ENCODE peak calls at places on chromosomes 5 and 9, in eight cellular contexts. One of them, this sample, is unnamed.

GRCh38 chr9:99660191-99660636 is 161.5 kb upstream of the NR4A3 start:
- DNase-seq in hippocampal formation: peak
- DNase-seq in stimulated activated CD8-positive, alpha-beta memory T cell treated with anti-CD3 and anti-CD28 coated beads, Interleukin-7, amount 100 ng/mL, for 24 hours: no peak
- DNase-seq in NCI-H1105: no peak
- DNase-seq in iris pigment epithelial cell: no peak
- DNase-seq in activated gamma-delta T cell: no peak
- DNase-seq in stimulated activated CD4-positive, alpha-beta T cell treated with anti-CD3 and anti-CD28 coated beads, Interleukin-12 subunit alpha, Interleukin-12 subunit beta, amount 100 ng/mL, for 24 hours: no peak
- DNase-seq in head of caudate nucleus: peak
- DNase-seq in this sample: no peak

GRCh38 chr9:130432796-130433167 is 12.0 kb upstream of the ASS1 start:
- DNase-seq in iris pigment epithelial cell: no peak
- DNase-seq in hippocampal formation: no peak
- DNase-seq in NCI-H1105: no peak
- DNase-seq in activated gamma-delta T cell: no peak
- DNase-seq in stimulated activated CD8-positive, alpha-beta memory T cell treated with anti-CD3 and anti-CD28 coated beads, Interleukin-7, amount 100 ng/mL, for 24 hours: no peak
- DNase-seq in stimulated activated CD4-positive, alpha-beta T cell treated with anti-CD3 and anti-CD28 coated beads, Interleukin-12 subunit alpha, Interleukin-12 subunit beta, amount 100 ng/mL, for 24 hours: no peak
- DNase-seq in head of caudate nucleus: no peak
- DNase-seq in this sample: no peak

GRCh38 chr9:106945727-106946690 is 83.0 kb downstream of the ZNF462 start:
- DNase-seq in hippocampal formation: no peak
- DNase-seq in stimulated activated CD4-positive, alpha-beta T cell treated with anti-CD3 and anti-CD28 coated beads, Interleukin-12 subunit alpha, Interleukin-12 subunit beta, amount 100 ng/mL, for 24 hours: no peak
- DNase-seq in activated gamma-delta T cell: no peak
- DNase-seq in NCI-H1105: no peak
- DNase-seq in stimulated activated CD8-positive, alpha-beta memory T cell treated with anti-CD3 and anti-CD28 coated beads, Interleukin-7, amount 100 ng/mL, for 24 hours: no peak
- DNase-seq in iris pigment epithelial cell: peak
- DNase-seq in head of caudate nucleus: no peak
- DNase-seq in this sample: peak

GRCh38 chr5:178869577-178869976 is 9.8 kb downstream of the ZNF354B start:
- DNase-seq in activated gamma-delta T cell: no peak
- DNase-seq in hippocampal formation: no peak
- DNase-seq in iris pigment epithelial cell: peak
- DNase-seq in NCI-H1105: no peak
- DNase-seq in stimulated activated CD8-positive, alpha-beta memory T cell treated with anti-CD3 and anti-CD28 coated beads, Interleukin-7, amount 100 ng/mL, for 24 hours: no peak
- DNase-seq in stimulated activated CD4-positive, alpha-beta T cell treated with anti-CD3 and anti-CD28 coated beads, Interleukin-12 subunit alpha, Interleukin-12 subunit beta, amount 100 ng/mL, for 24 hours: no peak
- DNase-seq in head of caudate nucleus: no peak
- DNase-seq in this sample: peak

GRCh38 chr5:148205044-148205813 is 2.4 kb downstream of the SPINK6 start:
- DNase-seq in iris pigment epithelial cell: no peak
- DNase-seq in NCI-H1105: no peak
- DNase-seq in stimulated activated CD8-positive, alpha-beta memory T cell treated with anti-CD3 and anti-CD28 coated beads, Interleukin-7, amount 100 ng/mL, for 24 hours: no peak
- DNase-seq in stimulated activated CD4-positive, alpha-beta T cell treated with anti-CD3 and anti-CD28 coated beads, Interleukin-12 subunit alpha, Interleukin-12 subunit beta, amount 100 ng/mL, for 24 hours: no peak
- DNase-seq in hippocampal formation: no peak
- DNase-seq in activated gamma-delta T cell: no peak
- DNase-seq in head of caudate nucleus: no peak
- DNase-seq in this sample: no peak

GRCh38 chr5:171858303-171858702 is 72.7 kb downstream of the SMIM23 start:
- DNase-seq in hippocampal formation: no peak
- DNase-seq in activated gamma-delta T cell: no peak
- DNase-seq in iris pigment epithelial cell: no peak
- DNase-seq in NCI-H1105: no peak
- DNase-seq in stimulated activated CD8-positive, alpha-beta memory T cell treated with anti-CD3 and anti-CD28 coated beads, Interleukin-7, amount 100 ng/mL, for 24 hours: no peak
- DNase-seq in head of caudate nucleus: no peak
- DNase-seq in stimulated activated CD4-positive, alpha-beta T cell treated with anti-CD3 and anti-CD28 coated beads, Interleukin-12 subunit alpha, Interleukin-12 subunit beta, amount 100 ng/mL, for 24 hours: no peak
- DNase-seq in this sample: no peak

GRCh38 chr9:83649080-83649479 is 26.1 kb downstream of the IDNK start:
- DNase-seq in activated gamma-delta T cell: peak
- DNase-seq in hippocampal formation: peak
- DNase-seq in head of caudate nucleus: peak
- DNase-seq in stimulated activated CD8-positive, alpha-beta memory T cell treated with anti-CD3 and anti-CD28 coated beads, Interleukin-7, amount 100 ng/mL, for 24 hours: peak
- DNase-seq in iris pigment epithelial cell: peak
- DNase-seq in NCI-H1105: peak
- DNase-seq in stimulated activated CD4-positive, alpha-beta T cell treated with anti-CD3 and anti-CD28 coated beads, Interleukin-12 subunit alpha, Interleukin-12 subunit beta, amount 100 ng/mL, for 24 hours: peak
- DNase-seq in this sample: peak

GRCh38 chr5:131684595-131684994 is 49.6 kb upstream of the RAPGEF6 start:
- DNase-seq in iris pigment epithelial cell: no peak
- DNase-seq in stimulated activated CD8-positive, alpha-beta memory T cell treated with anti-CD3 and anti-CD28 coated beads, Interleukin-7, amount 100 ng/mL, for 24 hours: no peak
- DNase-seq in hippocampal formation: no peak
- DNase-seq in stimulated activated CD4-positive, alpha-beta T cell treated with anti-CD3 and anti-CD28 coated beads, Interleukin-12 subunit alpha, Interleukin-12 subunit beta, amount 100 ng/mL, for 24 hours: no peak
- DNase-seq in head of caudate nucleus: no peak
- DNase-seq in NCI-H1105: no peak
- DNase-seq in activated gamma-delta T cell: no peak
- DNase-seq in this sample: no peak

GRCh38 chr9:38443181-38443580 is 18.9 kb upstream of the IGFBPL1 start:
- DNase-seq in head of caudate nucleus: no peak
- DNase-seq in NCI-H1105: no peak
- DNase-seq in iris pigment epithelial cell: peak
- DNase-seq in hippocampal formation: no peak
- DNase-seq in stimulated activated CD4-positive, alpha-beta T cell treated with anti-CD3 and anti-CD28 coated beads, Interleukin-12 subunit alpha, Interleukin-12 subunit beta, amount 100 ng/mL, for 24 hours: no peak
- DNase-seq in stimulated activated CD8-positive, alpha-beta memory T cell treated with anti-CD3 and anti-CD28 coated beads, Interleukin-7, amount 100 ng/mL, for 24 hours: no peak
- DNase-seq in activated gamma-delta T cell: no peak
- DNase-seq in this sample: peak

GRCh38 chr9:123044556-123044955 is 11.1 kb downstream of the GPR21 start:
- DNase-seq in stimulated activated CD8-positive, alpha-beta memory T cell treated with anti-CD3 and anti-CD28 coated beads, Interleukin-7, amount 100 ng/mL, for 24 hours: no peak
- DNase-seq in hippocampal formation: no peak
- DNase-seq in stimulated activated CD4-positive, alpha-beta T cell treated with anti-CD3 and anti-CD28 coated beads, Interleukin-12 subunit alpha, Interleukin-12 subunit beta, amount 100 ng/mL, for 24 hours: no peak
- DNase-seq in head of caudate nucleus: no peak
- DNase-seq in NCI-H1105: no peak
- DNase-seq in activated gamma-delta T cell: no peak
- DNase-seq in iris pigment epithelial cell: peak
- DNase-seq in this sample: peak

GRCh38 chr9:15403155-15403554 is 19.5 kb upstream of the SNAPC3 start:
- DNase-seq in stimulated activated CD4-positive, alpha-beta T cell treated with anti-CD3 and anti-CD28 coated beads, Interleukin-12 subunit alpha, Interleukin-12 subunit beta, amount 100 ng/mL, for 24 hours: no peak
- DNase-seq in iris pigment epithelial cell: peak
- DNase-seq in activated gamma-delta T cell: no peak
- DNase-seq in NCI-H1105: no peak
- DNase-seq in head of caudate nucleus: no peak
- DNase-seq in hippocampal formation: no peak
- DNase-seq in stimulated activated CD8-positive, alpha-beta memory T cell treated with anti-CD3 and anti-CD28 coated beads, Interleukin-7, amount 100 ng/mL, for 24 hours: no peak
- DNase-seq in this sample: no peak

GRCh38 chr9:23702311-23702922 is 123.6 kb downstream of the ELAVL2 start:
- DNase-seq in hippocampal formation: no peak
- DNase-seq in NCI-H1105: no peak
- DNase-seq in stimulated activated CD4-positive, alpha-beta T cell treated with anti-CD3 and anti-CD28 coated beads, Interleukin-12 subunit alpha, Interleukin-12 subunit beta, amount 100 ng/mL, for 24 hours: no peak
- DNase-seq in activated gamma-delta T cell: no peak
- DNase-seq in stimulated activated CD8-positive, alpha-beta memory T cell treated with anti-CD3 and anti-CD28 coated beads, Interleukin-7, amount 100 ng/mL, for 24 hours: no peak
- DNase-seq in head of caudate nucleus: no peak
- DNase-seq in iris pigment epithelial cell: no peak
- DNase-seq in this sample: no peak

GRCh38 chr5:90949469-90950358 is 391.1 kb downstream of the ADGRV1 start:
- DNase-seq in stimulated activated CD8-positive, alpha-beta memory T cell treated with anti-CD3 and anti-CD28 coated beads, Interleukin-7, amount 100 ng/mL, for 24 hours: no peak
- DNase-seq in iris pigment epithelial cell: no peak
- DNase-seq in head of caudate nucleus: no peak
- DNase-seq in stimulated activated CD4-positive, alpha-beta T cell treated with anti-CD3 and anti-CD28 coated beads, Interleukin-12 subunit alpha, Interleukin-12 subunit beta, amount 100 ng/mL, for 24 hours: no peak
- DNase-seq in hippocampal formation: no peak
- DNase-seq in NCI-H1105: no peak
- DNase-seq in activated gamma-delta T cell: no peak
- DNase-seq in this sample: no peak

GRCh38 chr5:139204196-139204595 is 6.0 kb upstream of the SIL1 start:
- DNase-seq in NCI-H1105: no peak
- DNase-seq in head of caudate nucleus: no peak
- DNase-seq in stimulated activated CD8-positive, alpha-beta memory T cell treated with anti-CD3 and anti-CD28 coated beads, Interleukin-7, amount 100 ng/mL, for 24 hours: no peak
- DNase-seq in hippocampal formation: no peak
- DNase-seq in stimulated activated CD4-positive, alpha-beta T cell treated with anti-CD3 and anti-CD28 coated beads, Interleukin-12 subunit alpha, Interleukin-12 subunit beta, amount 100 ng/mL, for 24 hours: no peak
- DNase-seq in iris pigment epithelial cell: peak
- DNase-seq in activated gamma-delta T cell: no peak
- DNase-seq in this sample: no peak

GRCh38 chr5:74865799-74866652 is at the start of gene FAM169A:
- DNase-seq in iris pigment epithelial cell: peak
- DNase-seq in head of caudate nucleus: peak
- DNase-seq in hippocampal formation: peak
- DNase-seq in activated gamma-delta T cell: peak
- DNase-seq in NCI-H1105: peak
- DNase-seq in stimulated activated CD4-positive, alpha-beta T cell treated with anti-CD3 and anti-CD28 coated beads, Interleukin-12 subunit alpha, Interleukin-12 subunit beta, amount 100 ng/mL, for 24 hours: peak
- DNase-seq in stimulated activated CD8-positive, alpha-beta memory T cell treated with anti-CD3 and anti-CD28 coated beads, Interleukin-7, amount 100 ng/mL, for 24 hours: peak
- DNase-seq in this sample: no peak

GRCh38 chr5:172370648-172371248 is 83.6 kb downstream of the SH3PXD2B start:
- DNase-seq in head of caudate nucleus: no peak
- DNase-seq in NCI-H1105: no peak
- DNase-seq in activated gamma-delta T cell: no peak
- DNase-seq in hippocampal formation: no peak
- DNase-seq in stimulated activated CD4-positive, alpha-beta T cell treated with anti-CD3 and anti-CD28 coated beads, Interleukin-12 subunit alpha, Interleukin-12 subunit beta, amount 100 ng/mL, for 24 hours: no peak
- DNase-seq in iris pigment epithelial cell: peak
- DNase-seq in stimulated activated CD8-positive, alpha-beta memory T cell treated with anti-CD3 and anti-CD28 coated beads, Interleukin-7, amount 100 ng/mL, for 24 hours: no peak
- DNase-seq in this sample: peak

GRCh38 chr5:45521067-45521466 is 175.1 kb downstream of the HCN1 start:
- DNase-seq in head of caudate nucleus: no peak
- DNase-seq in hippocampal formation: no peak
- DNase-seq in iris pigment epithelial cell: peak
- DNase-seq in activated gamma-delta T cell: no peak
- DNase-seq in stimulated activated CD8-positive, alpha-beta memory T cell treated with anti-CD3 and anti-CD28 coated beads, Interleukin-7, amount 100 ng/mL, for 24 hours: no peak
- DNase-seq in stimulated activated CD4-positive, alpha-beta T cell treated with anti-CD3 and anti-CD28 coated beads, Interleukin-12 subunit alpha, Interleukin-12 subunit beta, amount 100 ng/mL, for 24 hours: no peak
- DNase-seq in NCI-H1105: peak
- DNase-seq in this sample: no peak

GRCh38 chr5:120007619-120008018 is 378.3 kb downstream of the FAM170A start:
- DNase-seq in stimulated activated CD8-positive, alpha-beta memory T cell treated with anti-CD3 and anti-CD28 coated beads, Interleukin-7, amount 100 ng/mL, for 24 hours: no peak
- DNase-seq in activated gamma-delta T cell: no peak
- DNase-seq in head of caudate nucleus: no peak
- DNase-seq in stimulated activated CD4-positive, alpha-beta T cell treated with anti-CD3 and anti-CD28 coated beads, Interleukin-12 subunit alpha, Interleukin-12 subunit beta, amount 100 ng/mL, for 24 hours: no peak
- DNase-seq in NCI-H1105: no peak
- DNase-seq in iris pigment epithelial cell: no peak
- DNase-seq in hippocampal formation: no peak
- DNase-seq in this sample: no peak

GRCh38 chr5:109876941-109877669 is 187.4 kb downstream of the MAN2A1 start:
- DNase-seq in iris pigment epithelial cell: peak
- DNase-seq in stimulated activated CD4-positive, alpha-beta T cell treated with anti-CD3 and anti-CD28 coated beads, Interleukin-12 subunit alpha, Interleukin-12 subunit beta, amount 100 ng/mL, for 24 hours: no peak
- DNase-seq in stimulated activated CD8-positive, alpha-beta memory T cell treated with anti-CD3 and anti-CD28 coated beads, Interleukin-7, amount 100 ng/mL, for 24 hours: no peak
- DNase-seq in activated gamma-delta T cell: no peak
- DNase-seq in head of caudate nucleus: no peak
- DNase-seq in NCI-H1105: no peak
- DNase-seq in hippocampal formation: no peak
- DNase-seq in this sample: peak

GRCh38 chr5:97425511-97425910 is 242.5 kb upstream of the RIOK2 start:
- DNase-seq in activated gamma-delta T cell: no peak
- DNase-seq in hippocampal formation: no peak
- DNase-seq in head of caudate nucleus: peak
- DNase-seq in stimulated activated CD8-positive, alpha-beta memory T cell treated with anti-CD3 and anti-CD28 coated beads, Interleukin-7, amount 100 ng/mL, for 24 hours: no peak
- DNase-seq in iris pigment epithelial cell: peak
- DNase-seq in stimulated activated CD4-positive, alpha-beta T cell treated with anti-CD3 and anti-CD28 coated beads, Interleukin-12 subunit alpha, Interleukin-12 subunit beta, amount 100 ng/mL, for 24 hours: no peak
- DNase-seq in NCI-H1105: no peak
- DNase-seq in this sample: peak

GRCh38 chr5:68711311-68712200 is 382.3 kb upstream of the SLC30A5 start:
- DNase-seq in activated gamma-delta T cell: peak
- DNase-seq in head of caudate nucleus: no peak
- DNase-seq in iris pigment epithelial cell: peak
- DNase-seq in hippocampal formation: no peak
- DNase-seq in NCI-H1105: no peak
- DNase-seq in stimulated activated CD4-positive, alpha-beta T cell treated with anti-CD3 and anti-CD28 coated beads, Interleukin-12 subunit alpha, Interleukin-12 subunit beta, amount 100 ng/mL, for 24 hours: no peak
- DNase-seq in stimulated activated CD8-positive, alpha-beta memory T cell treated with anti-CD3 and anti-CD28 coated beads, Interleukin-7, amount 100 ng/mL, for 24 hours: no peak
- DNase-seq in this sample: no peak

GRCh38 chr9:133509179-133510083 is 15.3 kb downstream of the MYMK start:
- DNase-seq in activated gamma-delta T cell: no peak
- DNase-seq in stimulated activated CD8-positive, alpha-beta memory T cell treated with anti-CD3 and anti-CD28 coated beads, Interleukin-7, amount 100 ng/mL, for 24 hours: no peak
- DNase-seq in head of caudate nucleus: peak
- DNase-seq in stimulated activated CD4-positive, alpha-beta T cell treated with anti-CD3 and anti-CD28 coated beads, Interleukin-12 subunit alpha, Interleukin-12 subunit beta, amount 100 ng/mL, for 24 hours: no peak
- DNase-seq in iris pigment epithelial cell: no peak
- DNase-seq in hippocampal formation: peak
- DNase-seq in NCI-H1105: peak
- DNase-seq in this sample: no peak

GRCh38 chr5:105503950-105504349 is 1941.4 kb upstream of the NUDT12 start:
- DNase-seq in head of caudate nucleus: no peak
- DNase-seq in iris pigment epithelial cell: peak
- DNase-seq in hippocampal formation: no peak
- DNase-seq in stimulated activated CD4-positive, alpha-beta T cell treated with anti-CD3 and anti-CD28 coated beads, Interleukin-12 subunit alpha, Interleukin-12 subunit beta, amount 100 ng/mL, for 24 hours: no peak
- DNase-seq in NCI-H1105: no peak
- DNase-seq in stimulated activated CD8-positive, alpha-beta memory T cell treated with anti-CD3 and anti-CD28 coated beads, Interleukin-7, amount 100 ng/mL, for 24 hours: no peak
- DNase-seq in activated gamma-delta T cell: no peak
- DNase-seq in this sample: no peak

GRCh38 chr5:15808577-15808976 is 308.6 kb downstream of the FBXL7 start:
- DNase-seq in NCI-H1105: no peak
- DNase-seq in iris pigment epithelial cell: no peak
- DNase-seq in activated gamma-delta T cell: no peak
- DNase-seq in stimulated activated CD8-positive, alpha-beta memory T cell treated with anti-CD3 and anti-CD28 coated beads, Interleukin-7, amount 100 ng/mL, for 24 hours: no peak
- DNase-seq in stimulated activated CD4-positive, alpha-beta T cell treated with anti-CD3 and anti-CD28 coated beads, Interleukin-12 subunit alpha, Interleukin-12 subunit beta, amount 100 ng/mL, for 24 hours: no peak
- DNase-seq in hippocampal formation: no peak
- DNase-seq in head of caudate nucleus: no peak
- DNase-seq in this sample: no peak

GRCh38 chr5:2499917-2500316 is 251.6 kb downstream of the IRX2 start:
- DNase-seq in stimulated activated CD4-positive, alpha-beta T cell treated with anti-CD3 and anti-CD28 coated beads, Interleukin-12 subunit alpha, Interleukin-12 subunit beta, amount 100 ng/mL, for 24 hours: no peak
- DNase-seq in NCI-H1105: no peak
- DNase-seq in head of caudate nucleus: no peak
- DNase-seq in activated gamma-delta T cell: no peak
- DNase-seq in hippocampal formation: no peak
- DNase-seq in iris pigment epithelial cell: no peak
- DNase-seq in stimulated activated CD8-positive, alpha-beta memory T cell treated with anti-CD3 and anti-CD28 coated beads, Interleukin-7, amount 100 ng/mL, for 24 hours: no peak
- DNase-seq in this sample: no peak

GRCh38 chr9:92980085-92980745 is 32.9 kb downstream of the FGD3 start:
- DNase-seq in NCI-H1105: no peak
- DNase-seq in head of caudate nucleus: no peak
- DNase-seq in activated gamma-delta T cell: no peak
- DNase-seq in iris pigment epithelial cell: no peak
- DNase-seq in stimulated activated CD4-positive, alpha-beta T cell treated with anti-CD3 and anti-CD28 coated beads, Interleukin-12 subunit alpha, Interleukin-12 subunit beta, amount 100 ng/mL, for 24 hours: no peak
- DNase-seq in stimulated activated CD8-positive, alpha-beta memory T cell treated with anti-CD3 and anti-CD28 coated beads, Interleukin-7, amount 100 ng/mL, for 24 hours: no peak
- DNase-seq in hippocampal formation: no peak
- DNase-seq in this sample: no peak

GRCh38 chr5:57221049-57221568 is 47.2 kb downstream of the GPBP1 start:
- DNase-seq in hippocampal formation: no peak
- DNase-seq in stimulated activated CD8-positive, alpha-beta memory T cell treated with anti-CD3 and anti-CD28 coated beads, Interleukin-7, amount 100 ng/mL, for 24 hours: no peak
- DNase-seq in NCI-H1105: peak
- DNase-seq in activated gamma-delta T cell: no peak
- DNase-seq in stimulated activated CD4-positive, alpha-beta T cell treated with anti-CD3 and anti-CD28 coated beads, Interleukin-12 subunit alpha, Interleukin-12 subunit beta, amount 100 ng/mL, for 24 hours: no peak
- DNase-seq in head of caudate nucleus: no peak
- DNase-seq in iris pigment epithelial cell: peak
- DNase-seq in this sample: peak

GRCh38 chr5:71596169-71596568 is 9.0 kb downstream of the MCCC2 start:
- DNase-seq in activated gamma-delta T cell: no peak
- DNase-seq in stimulated activated CD8-positive, alpha-beta memory T cell treated with anti-CD3 and anti-CD28 coated beads, Interleukin-7, amount 100 ng/mL, for 24 hours: no peak
- DNase-seq in stimulated activated CD4-positive, alpha-beta T cell treated with anti-CD3 and anti-CD28 coated beads, Interleukin-12 subunit alpha, Interleukin-12 subunit beta, amount 100 ng/mL, for 24 hours: no peak
- DNase-seq in hippocampal formation: no peak
- DNase-seq in head of caudate nucleus: no peak
- DNase-seq in iris pigment epithelial cell: peak
- DNase-seq in NCI-H1105: no peak
- DNase-seq in this sample: peak

GRCh38 chr5:92749943-92750342 is 831.1 kb downstream of the NR2F1-AS1 start:
- DNase-seq in iris pigment epithelial cell: peak
- DNase-seq in stimulated activated CD4-positive, alpha-beta T cell treated with anti-CD3 and anti-CD28 coated beads, Interleukin-12 subunit alpha, Interleukin-12 subunit beta, amount 100 ng/mL, for 24 hours: no peak
- DNase-seq in stimulated activated CD8-positive, alpha-beta memory T cell treated with anti-CD3 and anti-CD28 coated beads, Interleukin-7, amount 100 ng/mL, for 24 hours: no peak
- DNase-seq in NCI-H1105: no peak
- DNase-seq in head of caudate nucleus: no peak
- DNase-seq in activated gamma-delta T cell: no peak
- DNase-seq in hippocampal formation: no peak
- DNase-seq in this sample: peak

GRCh38 chr5:19519448-19519847 is 468.6 kb downstream of the CDH18 start:
- DNase-seq in NCI-H1105: no peak
- DNase-seq in head of caudate nucleus: no peak
- DNase-seq in hippocampal formation: no peak
- DNase-seq in iris pigment epithelial cell: no peak
- DNase-seq in stimulated activated CD4-positive, alpha-beta T cell treated with anti-CD3 and anti-CD28 coated beads, Interleukin-12 subunit alpha, Interleukin-12 subunit beta, amount 100 ng/mL, for 24 hours: no peak
- DNase-seq in stimulated activated CD8-positive, alpha-beta memory T cell treated with anti-CD3 and anti-CD28 coated beads, Interleukin-7, amount 100 ng/mL, for 24 hours: no peak
- DNase-seq in activated gamma-delta T cell: no peak
- DNase-seq in this sample: no peak

GRCh38 chr9:8736805-8737204 is 937.2 kb upstream of the DMAC1 start:
- DNase-seq in iris pigment epithelial cell: no peak
- DNase-seq in stimulated activated CD8-positive, alpha-beta memory T cell treated with anti-CD3 and anti-CD28 coated beads, Interleukin-7, amount 100 ng/mL, for 24 hours: no peak
- DNase-seq in head of caudate nucleus: no peak
- DNase-seq in hippocampal formation: no peak
- DNase-seq in stimulated activated CD4-positive, alpha-beta T cell treated with anti-CD3 and anti-CD28 coated beads, Interleukin-12 subunit alpha, Interleukin-12 subunit beta, amount 100 ng/mL, for 24 hours: no peak
- DNase-seq in activated gamma-delta T cell: no peak
- DNase-seq in NCI-H1105: no peak
- DNase-seq in this sample: no peak

This sample was measured in brain microvascular endothelial cell.